ENCODE peak calls at places on chromosomes 12 and 14, in seven cellular contexts. J, T, D, Y, H, Z and W are unnamed samples.
A peak's percentile ranks its signal among the peaks of the same experiment; 100 is the strongest.

GRCh38 chr12:71472441-71472911 is 32.9 kb downstream of the LGR5 start:
- DNase-seq in J (no peak), T (no peak), D (peak; percentile 39), Y (no peak), H (no peak), Z (no peak), W (no peak)

GRCh38 chr12:130333341-130333740 is 4.3 kb upstream of the PIWIL1 start:
- DNase-seq in J (no peak), T (no peak), D (no peak), Y (no peak), H (no peak), Z (no peak), W (no peak)

GRCh38 chr12:3238196-3238595 is 161.0 kb downstream of the TSPAN9 start:
- DNase-seq in J (no peak), T (no peak), D (no peak), Y (no peak), H (no peak), Z (no peak), W (no peak)

GRCh38 chr14:72518809-72519377 is 375.0 kb downstream of the DPF3 start:
- DNase-seq in J (peak; percentile 64), T (no peak), D (no peak), Y (no peak), H (no peak), Z (no peak), W (no peak)

GRCh38 chr14:75628816-75629215 is 31.9 kb downstream of the ERG28 start:
- DNase-seq in J (no peak), T (no peak), D (no peak), Y (no peak), H (no peak), Z (no peak), W (no peak)

GRCh38 chr12:113030875-113031525 is 25.5 kb upstream of the DTX1 start:
- DNase-seq in J (no peak), T (peak; percentile 21), D (peak; percentile 80), Y (peak; percentile 51), H (peak; percentile 83), Z (peak; percentile 61), W (peak; percentile 34)

GRCh38 chr12:120538281-120539156 is 4.4 kb downstream of the RNF10 start:
- DNase-seq in J (no peak), T (no peak), D (peak; percentile 71), Y (no peak), H (peak; percentile 49), Z (no peak), W (no peak)

GRCh38 chr12:3752096-3752709 is 706 bp downstream of the CRACR2A start:
- DNase-seq in J (peak; percentile 81), T (no peak), D (peak; percentile 37), Y (no peak), H (peak; percentile 74), Z (no peak), W (no peak)

GRCh38 chr12:131261906-131262305 is 308.2 kb downstream of the ADGRD1 start:
- DNase-seq in J (no peak), T (no peak), D (no peak), Y (no peak), H (no peak), Z (no peak), W (no peak)

GRCh38 chr12:68905731-68906130 is 27.2 kb downstream of the CPM start:
- DNase-seq in J (no peak), T (no peak), D (no peak), Y (no peak), H (no peak), Z (no peak), W (no peak)

GRCh38 chr14:31190717-31191263 is 16.8 kb downstream of the HECTD1 start:
- DNase-seq in J (no peak), T (no peak), D (no peak), Y (no peak), H (no peak), Z (no peak), W (no peak)

GRCh38 chr12:47987411-47988072 is 16.7 kb downstream of the COL2A1 start:
- DNase-seq in J (no peak), T (no peak), D (peak; percentile 3), Y (no peak), H (no peak), Z (no peak), W (no peak)

GRCh38 chr12:31005256-31005943 is 68.3 kb upstream of the DDX11 start:
- DNase-seq in J (no peak), T (no peak), D (no peak), Y (no peak), H (no peak), Z (no peak), W (no peak)

GRCh38 chr14:75837151-75837787 is 144.5 kb downstream of the TGFB3 start:
- DNase-seq in J (no peak), T (no peak), D (no peak), Y (no peak), H (peak; percentile 81), Z (no peak), W (no peak)

GRCh38 chr14:89575386-89576061 is 158.5 kb upstream of the FOXN3 start:
- DNase-seq in J (no peak), T (no peak), D (no peak), Y (no peak), H (no peak), Z (no peak), W (no peak)

GRCh38 chr14:35632276-35633071 is 98.5 kb downstream of the INSM2 start:
- DNase-seq in J (no peak), T (no peak), D (peak; percentile 32), Y (no peak), H (peak; percentile 52), Z (no peak), W (no peak)

GRCh38 chr12:123038966-123039365 is 58.5 kb downstream of the ARL6IP4 start:
- DNase-seq in J (no peak), T (no peak), D (no peak), Y (no peak), H (no peak), Z (no peak), W (no peak)

GRCh38 chr12:13880613-13881012 is 100.8 kb downstream of the GRIN2B start:
- DNase-seq in J (no peak), T (no peak), D (no peak), Y (no peak), H (no peak), Z (no peak), W (no peak)

GRCh38 chr14:56357478-56357877 is 222.1 kb upstream of the TMEM260 start:
- DNase-seq in J (no peak), T (no peak), D (peak; percentile 17), Y (no peak), H (no peak), Z (no peak), W (no peak)

GRCh38 chr14:23138173-23138535 is 19.1 kb upstream of the CEBPE start:
- DNase-seq in J (no peak), T (no peak), D (no peak), Y (no peak), H (no peak), Z (no peak), W (no peak)